ENCODE peak calls at places on chromosomes 2 and 18, in four cellular contexts. One of them, this sample, is unnamed.

GRCh38 chr18:48920408-48921038 is 30.2 kb downstream of the SMAD7 start:
- DNase-seq in foreskin fibroblast: no peak
- DNase-seq in ecto neural progenitor cell: no peak
- DNase-seq in GM03348: no peak
- DNase-seq in this sample: no peak

GRCh38 chr2:161312996-161313395 is 4.8 kb downstream of the PSMD14 start:
- DNase-seq in foreskin fibroblast: peak; percentile 14
- DNase-seq in ecto neural progenitor cell: no peak
- DNase-seq in GM03348: no peak
- DNase-seq in this sample: peak; percentile 57

GRCh38 chr2:206127656-206128055 is 31.6 kb downstream of the NDUFS1 start:
- DNase-seq in foreskin fibroblast: no peak
- DNase-seq in ecto neural progenitor cell: no peak
- DNase-seq in GM03348: no peak
- DNase-seq in this sample: peak; percentile 42

GRCh38 chr2:172412996-172413492 is 14.3 kb upstream of the ITGA6 start:
- DNase-seq in foreskin fibroblast: no peak
- DNase-seq in ecto neural progenitor cell: no peak
- DNase-seq in GM03348: no peak
- DNase-seq in this sample: no peak

GRCh38 chr2:26901326-26902183 is 53.6 kb downstream of the DPYSL5 start:
- DNase-seq in foreskin fibroblast: no peak
- DNase-seq in ecto neural progenitor cell: no peak
- DNase-seq in GM03348: no peak
- DNase-seq in this sample: no peak

GRCh38 chr2:98489971-98490962 is 45.6 kb downstream of the INPP4A start:
- DNase-seq in foreskin fibroblast: no peak
- DNase-seq in ecto neural progenitor cell: no peak
- DNase-seq in GM03348: no peak
- DNase-seq in this sample: no peak

GRCh38 chr2:172431428-172431827 is 4.0 kb downstream of the ITGA6 start:
- DNase-seq in foreskin fibroblast: no peak
- DNase-seq in ecto neural progenitor cell: no peak
- DNase-seq in GM03348: no peak
- DNase-seq in this sample: no peak

GRCh38 chr2:25885933-25886332 is 7.6 kb upstream of the ASXL2 start:
- DNase-seq in foreskin fibroblast: peak; percentile 82
- DNase-seq in ecto neural progenitor cell: no peak
- DNase-seq in GM03348: peak; percentile 26
- DNase-seq in this sample: peak; percentile 83

GRCh38 chr2:28544915-28545589 is 49.2 kb downstream of the PLB1 start:
- DNase-seq in foreskin fibroblast: no peak
- DNase-seq in ecto neural progenitor cell: no peak
- DNase-seq in GM03348: no peak
- DNase-seq in this sample: peak; percentile 77

GRCh38 chr2:58042486-58042970 is 4.1 kb upstream of the VRK2 start:
- DNase-seq in foreskin fibroblast: peak; percentile 71
- DNase-seq in ecto neural progenitor cell: no peak
- DNase-seq in GM03348: peak; percentile 29
- DNase-seq in this sample: peak; percentile 96

GRCh38 chr18:31156831-31157763 is 5.6 kb downstream of the DSC1 start:
- DNase-seq in foreskin fibroblast: no peak
- DNase-seq in ecto neural progenitor cell: no peak
- DNase-seq in GM03348: no peak
- DNase-seq in this sample: peak; percentile 29

GRCh38 chr2:158131919-158132566 is 30.4 kb downstream of the UPP2 start:
- DNase-seq in foreskin fibroblast: no peak
- DNase-seq in ecto neural progenitor cell: no peak
- DNase-seq in GM03348: no peak
- DNase-seq in this sample: peak; percentile 44

GRCh38 chr2:73921581-73921980 is 5.1 kb upstream of the DGUOK start:
- DNase-seq in foreskin fibroblast: no peak
- DNase-seq in ecto neural progenitor cell: no peak
- DNase-seq in GM03348: no peak
- DNase-seq in this sample: no peak

GRCh38 chr2:32009479-32010256 is 1.1 kb downstream of the MEMO1 start:
- DNase-seq in foreskin fibroblast: peak; percentile 12
- DNase-seq in ecto neural progenitor cell: peak; percentile 66
- DNase-seq in GM03348: peak; percentile 85
- DNase-seq in this sample: peak; percentile 55

GRCh38 chr2:16153754-16154035 is 213.3 kb downstream of the MYCN start:
- DNase-seq in foreskin fibroblast: no peak
- DNase-seq in ecto neural progenitor cell: no peak
- DNase-seq in GM03348: no peak
- DNase-seq in this sample: no peak

GRCh38 chr2:170409164-170409535 is 231.2 kb downstream of the MYO3B start:
- DNase-seq in foreskin fibroblast: peak; percentile 35
- DNase-seq in ecto neural progenitor cell: peak; percentile 84
- DNase-seq in GM03348: peak; percentile 74
- DNase-seq in this sample: peak; percentile 94

This sample was measured in DMS53.